ENCODE peak calls at places on chromosomes 7 and 10, in ten cellular contexts. J is progenitor cell of endocrine pancreas, U is NCI-H1417, V is HCT116, R is EH, B is NCI-H1105, D is astrocyte of the hippocampus, S is ELR, H is amniotic stem cell, Q is Peyer's patch. G is an unnamed sample.

GRCh38 chr10:34305189-34305588 is 509.9 kb downstream of the PARD3 start:
- DNase-seq in J (peak), U (no peak), V (no peak), R (no peak), B (no peak), D (no peak), S (no peak), H (no peak), Q (no peak), G (peak)

GRCh38 chr10:123997486-123998196 is 95.8 kb downstream of the CHST15 start:
- DNase-seq in J (no peak), U (no peak), V (no peak), R (peak), B (no peak), D (peak), S (peak), H (peak), Q (peak), G (no peak)

GRCh38 chr7:74586258-74587200 is 71.0 kb upstream of the GTF2I start:
- DNase-seq in J (no peak), U (no peak), V (no peak), R (no peak), B (no peak), D (no peak), S (peak), H (no peak), Q (no peak), G (no peak)

GRCh38 chr10:126075009-126075408 is 178.6 kb downstream of the FANK1 start:
- DNase-seq in J (no peak), U (no peak), V (no peak), R (no peak), B (no peak), D (no peak), S (no peak), H (no peak), Q (no peak), G (no peak)

GRCh38 chr7:138816650-138817049 is 18.7 kb upstream of the ATP6V0A4 start:
- DNase-seq in J (no peak), U (no peak), V (no peak), R (no peak), B (no peak), D (no peak), S (no peak), H (no peak), Q (no peak), G (no peak)

GRCh38 chr7:23357190-23358093 is 58.3 kb downstream of the MALSU1 start:
- DNase-seq in J (no peak), U (peak), V (peak), R (peak), B (peak), D (peak), S (peak), H (no peak), Q (no peak), G (no peak)

GRCh38 chr10:69319911-69320316 is 41.6 kb downstream of the HK1 start:
- DNase-seq in J (no peak), U (no peak), V (no peak), R (no peak), B (no peak), D (no peak), S (no peak), H (no peak), Q (no peak), G (no peak)

GRCh38 chr10:49135575-49136313 is 1.9 kb upstream of the FAM170B start:
- DNase-seq in J (no peak), U (no peak), V (no peak), R (no peak), B (no peak), D (no peak), S (no peak), H (no peak), Q (peak), G (no peak)

GRCh38 chr10:11447571-11447970 is 163.9 kb downstream of the USP6NL start:
- DNase-seq in J (no peak), U (no peak), V (no peak), R (no peak), B (peak), D (no peak), S (no peak), H (no peak), Q (no peak), G (no peak)

GRCh38 chr10:82811621-82812020 is 936.6 kb downstream of the NRG3 start:
- DNase-seq in J (no peak), U (peak), V (no peak), R (peak), B (no peak), D (no peak), S (peak), H (no peak), Q (no peak), G (no peak)

GRCh38 chr10:25105262-25105661 is 69.5 kb upstream of the GPR158 start:
- DNase-seq in J (no peak), U (no peak), V (no peak), R (no peak), B (no peak), D (no peak), S (no peak), H (no peak), Q (no peak), G (no peak)

GRCh38 chr7:38217672-38218071 is 39.6 kb downstream of the STARD3NL start:
- DNase-seq in J (no peak), U (no peak), V (no peak), R (no peak), B (no peak), D (no peak), S (peak), H (no peak), Q (no peak), G (no peak)

GRCh38 chr10:69845574-69846251 is 44.0 kb downstream of the COL13A1 start:
- DNase-seq in J (no peak), U (no peak), V (no peak), R (peak), B (no peak), D (peak), S (peak), H (no peak), Q (no peak), G (no peak)

GRCh38 chr7:37942934-37943610 is 22.6 kb downstream of the EPDR1 start:
- DNase-seq in J (no peak), U (no peak), V (no peak), R (no peak), B (no peak), D (peak), S (no peak), H (no peak), Q (no peak), G (no peak)

GRCh38 chr10:128174581-128175559 is 48.6 kb upstream of the MKI67 start:
- DNase-seq in J (no peak), U (no peak), V (peak), R (no peak), B (no peak), D (no peak), S (no peak), H (no peak), Q (no peak), G (no peak)

GRCh38 chr10:131943021-131943814 is 38.5 kb downstream of the BNIP3 start:
- DNase-seq in J (no peak), U (no peak), V (no peak), R (no peak), B (no peak), D (peak), S (peak), H (no peak), Q (no peak), G (no peak)

GRCh38 chr10:119222966-119223386 is 15.6 kb downstream of the GRK5 start:
- DNase-seq in J (no peak), U (no peak), V (no peak), R (no peak), B (no peak), D (no peak), S (no peak), H (no peak), Q (no peak), G (no peak)

GRCh38 chr10:1242975-1243374 is 186.8 kb downstream of the WDR37 start:
- DNase-seq in J (no peak), U (no peak), V (no peak), R (no peak), B (no peak), D (no peak), S (no peak), H (no peak), Q (no peak), G (no peak)

GRCh38 chr10:95519132-95519487 is 42.1 kb downstream of the SORBS1 start:
- DNase-seq in J (no peak), U (no peak), V (no peak), R (no peak), B (no peak), D (no peak), S (no peak), H (no peak), Q (no peak), G (no peak)

GRCh38 chr7:103142494-103142893 is 6.4 kb downstream of the NAPEPLD start:
- DNase-seq in J (no peak), U (no peak), V (no peak), R (no peak), B (no peak), D (no peak), S (no peak), H (no peak), Q (no peak), G (no peak)

GRCh38 chr10:131856441-131857094 is 44.2 kb upstream of the PPP2R2D start:
- DNase-seq in J (no peak), U (no peak), V (no peak), R (no peak), B (no peak), D (no peak), S (no peak), H (no peak), Q (no peak), G (no peak)

GRCh38 chr10:3850999-3851937 is 66.3 kb upstream of the KLF6 start:
- DNase-seq in J (no peak), U (no peak), V (peak), R (peak), B (no peak), D (peak), S (peak), H (no peak), Q (no peak), G (no peak)

GRCh38 chr7:1607686-1608085 is 37.9 kb upstream of the PSMG3 start:
- DNase-seq in J (no peak), U (no peak), V (no peak), R (no peak), B (no peak), D (no peak), S (no peak), H (no peak), Q (no peak), G (no peak)

GRCh38 chr10:5665380-5666323 is 743 bp downstream of the ASB13 start:
- DNase-seq in J (no peak), U (peak), V (no peak), R (peak), B (no peak), D (peak), S (peak), H (no peak), Q (no peak), G (no peak)